ENCODE peak calls at places on chromosome 4, in four cellular contexts. L is hepatocyte, T is lower lobe of right lung, D is OCI-LY7. B is an unnamed sample.

GRCh38 chr4:2721586-2721985 is 34.5 kb downstream of the TNIP2 start:
- DNase-seq in L (no peak), T (no peak), D (no peak), B (no peak)

GRCh38 chr4:73070072-73070385 is 513 bp upstream of the COX18 start:
- DNase-seq in L (no peak), T (no peak), D (no peak), B (no peak)

GRCh38 chr4:1626151-1626550 is 58.0 kb downstream of the FAM53A start:
- DNase-seq in L (no peak), T (no peak), D (no peak), B (no peak)

GRCh38 chr4:60726779-60727178 is 473.3 kb upstream of the ADGRL3 start:
- DNase-seq in L (no peak), T (no peak), D (no peak), B (no peak)

GRCh38 chr4:73944061-73944875 is 37.6 kb downstream of the PF4 start:
- DNase-seq in L (peak), T (peak), D (no peak), B (peak)

GRCh38 chr4:105215609-105216313 is 69.1 kb downstream of the TET2 start:
- DNase-seq in L (no peak), T (no peak), D (no peak), B (no peak)

GRCh38 chr4:186192068-186192751 is 843 bp downstream of the CYP4V2 start:
- DNase-seq in L (peak), T (no peak), D (peak), B (no peak)

GRCh38 chr4:18684932-18685331 is 663.4 kb upstream of the LCORL start:
- DNase-seq in L (no peak), T (no peak), D (no peak), B (no peak)

GRCh38 chr4:119210760-119211159 is 1.8 kb upstream of the USP53 start:
- DNase-seq in L (no peak), T (no peak), D (no peak), B (no peak)

GRCh38 chr4:156195914-156196313 is 242.2 kb upstream of the CTSO start:
- DNase-seq in L (no peak), T (no peak), D (no peak), B (no peak)

GRCh38 chr4:2417765-2418651 is at the start of gene ZFYVE28:
- DNase-seq in L (no peak), T (peak), D (no peak), B (no peak)

GRCh38 chr4:5926601-5927000 is 33.7 kb upstream of the CRMP1 start:
- DNase-seq in L (no peak), T (no peak), D (no peak), B (no peak)

GRCh38 chr4:19945501-19945900 is 306.2 kb upstream of the SLIT2 start:
- DNase-seq in L (no peak), T (no peak), D (no peak), B (no peak)

GRCh38 chr4:40963912-40964478 is 214.2 kb downstream of the NSUN7 start:
- DNase-seq in L (no peak), T (no peak), D (no peak), B (no peak)

GRCh38 chr4:148749403-148749802 is 307.2 kb upstream of the NR3C2 start:
- DNase-seq in L (no peak), T (no peak), D (no peak), B (no peak)

GRCh38 chr4:91113130-91113706 is 986.0 kb downstream of the CCSER1 start:
- DNase-seq in L (peak), T (no peak), D (peak), B (no peak)

GRCh38 chr4:148073349-148073748 is 341.5 kb downstream of the ARHGAP10 start:
- DNase-seq in L (no peak), T (no peak), D (no peak), B (no peak)

GRCh38 chr4:182832352-182833120 is 84.7 kb downstream of the DCTD start:
- DNase-seq in L (no peak), T (no peak), D (no peak), B (no peak)

GRCh38 chr4:1250921-1251772 is 2.2 kb upstream of the CTBP1 start:
- DNase-seq in L (peak), T (peak), D (no peak), B (no peak)

GRCh38 chr4:6341696-6342095 is 72.0 kb downstream of the WFS1 start:
- DNase-seq in L (no peak), T (peak), D (no peak), B (no peak)

GRCh38 chr4:13160906-13161305 is 323.2 kb downstream of the RAB28 start:
- DNase-seq in L (no peak), T (no peak), D (no peak), B (no peak)

GRCh38 chr4:88162636-88163035 is 4.2 kb upstream of the ABCG2 start:
- DNase-seq in L (no peak), T (no peak), D (no peak), B (no peak)

GRCh38 chr4:71882113-71882512 is 98.2 kb upstream of the GC start:
- DNase-seq in L (no peak), T (no peak), D (no peak), B (no peak)

GRCh38 chr4:140152760-140153418 is 1.1 kb downstream of the MAML3 start:
- DNase-seq in L (peak), T (peak), D (peak), B (peak)

GRCh38 chr4:66482186-66482585 is 811.9 kb upstream of the EPHA5 start:
- DNase-seq in L (no peak), T (no peak), D (no peak), B (no peak)

GRCh38 chr4:108168672-108169562 is at the start of gene LEF1:
- DNase-seq in L (peak), T (no peak), D (peak), B (peak)
- H3K27ac ChIP-seq in L (peak), T (peak), D (peak), B (no peak)

DNA sequence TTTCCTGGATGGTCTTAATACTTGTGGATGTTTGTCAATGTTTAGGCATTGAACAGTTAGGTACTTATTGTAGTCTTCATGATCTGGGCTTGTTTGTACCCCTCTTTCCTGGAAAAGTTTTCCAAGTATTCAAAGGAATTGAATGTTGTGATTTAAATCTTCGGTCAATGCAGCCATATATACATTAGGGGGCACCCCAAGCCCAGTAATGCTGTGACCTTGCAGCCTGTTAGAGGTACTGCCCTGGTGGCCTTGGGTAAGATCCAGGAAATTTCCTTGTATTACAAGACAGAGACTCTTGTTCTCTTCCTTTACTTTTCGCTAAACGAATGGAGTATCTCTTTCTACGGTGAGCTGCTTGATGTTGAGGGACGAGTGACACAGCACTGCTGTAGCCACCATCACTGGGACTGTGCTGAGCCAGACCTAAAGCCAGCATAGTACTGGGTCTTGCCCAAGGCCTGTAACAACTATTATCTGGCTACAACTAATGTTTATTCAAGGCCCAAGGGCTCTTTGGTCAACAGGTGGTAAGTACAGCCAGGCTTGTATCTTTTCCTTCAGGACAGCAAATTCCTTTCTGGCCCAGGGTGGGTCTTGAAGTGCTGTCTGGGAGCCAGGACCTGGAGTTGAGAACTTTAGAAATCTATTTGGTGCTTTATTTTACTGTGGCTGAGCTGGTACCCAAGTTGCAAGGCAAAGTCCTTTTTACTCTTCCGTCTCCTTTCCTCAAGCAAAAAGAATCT is 118.3 kb upstream of the ATOH1 start:
- DNase-seq in L (peak), T (no peak), D (no peak), B (peak)
- TF ChIP-seq CTCF in L (peak), T (peak), D (peak), B (no peak)

DNA sequence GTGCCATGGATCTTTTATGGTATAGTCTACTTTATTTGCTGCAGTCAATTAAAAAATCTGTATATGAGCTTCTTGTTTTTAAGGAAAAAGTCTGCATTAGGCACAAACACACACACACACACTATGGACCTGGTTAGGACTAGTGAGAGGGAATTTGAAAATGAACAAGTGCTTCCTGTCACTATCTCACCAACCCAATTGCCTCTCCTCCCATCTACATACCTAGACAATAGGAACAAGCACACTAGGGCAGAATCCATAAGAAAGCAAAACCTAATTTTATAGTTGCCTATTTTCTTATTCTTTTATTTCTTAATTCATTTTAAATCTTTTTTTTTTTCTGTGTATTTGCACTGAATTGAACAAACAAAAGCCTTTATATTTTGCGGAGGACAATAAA is 22.7 kb downstream of the PALLD start:
- DNase-seq in L (no peak), T (no peak), D (no peak), B (no peak)
- H3K27ac ChIP-seq in L (no peak), T (no peak), D (no peak), B (no peak)

GRCh38 chr4:76984127-76984526 is 34.6 kb downstream of the SEPTIN11 start:
- DNase-seq in L (no peak), T (no peak), D (peak), B (no peak)
- TF ChIP-seq CTCF in L (peak), T (peak), D (peak), B (no peak)

GRCh38 chr4:153234923-153235322 is 30.7 kb downstream of the TRIM2 start:
- DNase-seq in L (no peak), T (no peak), D (no peak), B (no peak)

GRCh38 chr4:153233761-153234371 is 29.6 kb downstream of the TRIM2 start:
- DNase-seq in L (peak), T (no peak), D (no peak), B (no peak)

GRCh38 chr4:153228512-153229145 is 24.4 kb downstream of the TRIM2 start:
- DNase-seq in L (no peak), T (no peak), D (no peak), B (no peak)

GRCh38 chr4:153227501-153227900 is 23.3 kb downstream of the TRIM2 start:
- DNase-seq in L (no peak), T (no peak), D (no peak), B (no peak)

DNA sequence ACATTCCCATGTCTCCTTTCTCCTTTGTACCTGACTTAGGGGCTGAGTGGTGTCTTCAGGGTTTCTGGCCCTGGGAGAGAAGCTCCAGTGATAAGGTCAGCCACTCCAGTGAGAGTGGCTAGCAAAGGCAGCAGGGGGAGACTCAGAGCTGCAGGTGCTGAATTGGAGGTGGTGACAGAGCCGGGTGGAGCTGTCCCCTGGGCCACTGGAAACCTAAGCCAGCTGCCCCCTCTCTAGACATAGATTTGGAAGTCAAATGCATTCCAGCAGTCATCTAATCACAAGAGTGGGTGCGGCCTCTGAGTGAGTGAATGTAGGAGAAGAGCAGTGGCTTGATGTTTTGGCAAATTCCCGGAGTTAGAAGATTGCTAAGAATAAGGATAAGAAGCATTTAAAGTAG is 28.5 kb downstream of the TRIM2 start:
- DNase-seq in L (peak), T (no peak), D (peak), B (peak)
- H3K27ac ChIP-seq in L (peak), T (no peak), D (no peak), B (no peak)

DNA sequence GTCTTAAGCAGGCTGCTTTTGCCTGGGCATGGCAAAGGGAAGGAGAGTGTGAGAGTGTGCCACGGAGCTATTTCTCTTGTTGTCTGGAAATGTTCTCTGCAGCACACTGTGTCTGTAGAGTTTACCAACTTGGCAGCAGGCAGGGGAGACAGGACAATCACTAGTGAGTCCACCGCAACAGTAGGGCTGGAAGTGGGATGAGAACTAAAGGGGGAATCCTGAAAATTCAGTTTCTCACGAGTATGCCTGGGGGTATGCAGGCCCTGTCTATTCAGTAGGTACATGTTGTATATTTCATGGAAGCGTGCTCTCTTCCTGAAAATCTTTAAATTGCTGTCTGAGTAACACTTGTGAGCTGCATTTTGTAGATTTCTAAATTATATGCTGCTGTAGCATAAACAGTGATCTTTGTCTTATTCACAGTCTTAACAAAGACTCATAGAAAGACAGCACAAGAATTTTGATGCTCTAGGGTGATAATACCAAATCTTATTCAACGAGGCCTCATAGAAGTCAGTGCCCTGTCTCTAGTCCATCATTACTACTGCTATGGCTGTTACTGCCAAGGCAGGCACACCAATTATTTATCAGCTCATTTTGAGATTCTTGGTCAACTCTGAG is 200.4 kb upstream of the LEF1 start:
- DNase-seq in L (no peak), T (no peak), D (no peak), B (no peak)
- TF ChIP-seq CTCF in L (no peak), T (no peak), D (no peak), B (no peak)

GRCh38 chr4:22473268-22473667 is 42.6 kb downstream of the ADGRA3 start:
- DNase-seq in L (no peak), T (no peak), D (no peak), B (no peak)

GRCh38 chr4:22477136-22477793 is 38.6 kb downstream of the ADGRA3 start:
- DNase-seq in L (no peak), T (no peak), D (no peak), B (no peak)

GRCh38 chr4:22471999-22472434 is 43.8 kb downstream of the ADGRA3 start:
- DNase-seq in L (no peak), T (no peak), D (no peak), B (no peak)

GRCh38 chr4:22476011-22476410 is 39.9 kb downstream of the ADGRA3 start:
- DNase-seq in L (no peak), T (no peak), D (no peak), B (no peak)

GRCh38 chr4:22474636-22475310 is 41.1 kb downstream of the ADGRA3 start:
- DNase-seq in L (no peak), T (no peak), D (no peak), B (no peak)
- H3K27ac ChIP-seq in L (peak), T (no peak), D (no peak), B (no peak)

B was measured in left lung.